ENCODE peak calls at places on chromosomes 4 and X, in six cellular contexts. F is A172; I is GM23248; V is NB4; K is Karpas-422; J is stimulated activated CD4-positive, alpha-beta T cell treated with anti-CD3 and anti-CD28 coated beads, Interleukin-2, amount 100 ng/mL, for 24 hours. A is an unnamed sample.

GRCh38 chr4:123744664-123745290 is 348.2 kb downstream of the SPRY1 start:
- DNase-seq in F (no peak), I (no peak), V (peak; percentile 44), K (no peak), J (no peak), A (no peak)

GRCh38 chr4:121353213-121353612 is 27.6 kb downstream of the QRFPR start:
- DNase-seq in F (no peak), I (no peak), V (no peak), K (no peak), J (no peak), A (no peak)

GRCh38 chrX:1231850-1232505 is 19.5 kb upstream of the CRLF2 start:
- DNase-seq in F (no peak), I (no peak), V (peak; percentile 27), K (no peak), J (no peak), A (no peak)

GRCh38 chr4:53744446-53745160 is 153.3 kb upstream of the LNX1 start:
- DNase-seq in F (no peak), I (no peak), V (no peak), K (peak; percentile 66), J (no peak), A (no peak)

GRCh38 chr4:46388860-46389259 is 1.1 kb downstream of the GABRA2 start:
- DNase-seq in F (no peak), I (no peak), V (no peak), K (no peak), J (no peak), A (no peak)

GRCh38 chr4:99998062-99998880 is 48.2 kb upstream of the H2AZ1 start:
- DNase-seq in F (peak; percentile 31), I (peak; percentile 68), V (peak; percentile 12), K (peak; percentile 65), J (no peak), A (peak; percentile 49)

GRCh38 chr4:185781555-185782215 is 30.3 kb downstream of the SORBS2 start:
- DNase-seq in F (no peak), I (no peak), V (no peak), K (no peak), J (no peak), A (no peak)

GRCh38 chrX:150211988-150212387 is 151.1 kb upstream of the MAMLD1 start:
- DNase-seq in F (no peak), I (peak; percentile 70), V (no peak), K (no peak), J (no peak), A (no peak)

GRCh38 chr4:8061573-8061972 is 97.0 kb downstream of the ABLIM2 start:
- DNase-seq in F (no peak), I (no peak), V (no peak), K (no peak), J (no peak), A (no peak)

GRCh38 chrX:49029876-49030275 is 13.3 kb downstream of the TFE3 start:
- DNase-seq in F (no peak), I (no peak), V (no peak), K (no peak), J (no peak), A (no peak)

GRCh38 chrX:18983711-18984380 is at the start of gene PHKA2:
- DNase-seq in F (peak; percentile 30), I (peak; percentile 70), V (no peak), K (peak; percentile 84), J (peak; percentile 62), A (peak; percentile 76)

GRCh38 chrX:2928127-2928582 is 984 bp downstream of the ARSD start:
- DNase-seq in F (no peak), I (peak; percentile 38), V (no peak), K (no peak), J (no peak), A (no peak)

GRCh38 chr4:75327804-75328512 is 186.2 kb downstream of the RCHY1 start:
- DNase-seq in F (peak; percentile 1), I (no peak), V (no peak), K (no peak), J (no peak), A (no peak)

GRCh38 chr4:149465941-149466340 is 349.7 kb downstream of the IQCM start:
- DNase-seq in F (peak; percentile 9), I (peak; percentile 40), V (no peak), K (no peak), J (no peak), A (no peak)

GRCh38 chrX:38839269-38839668 is 38.0 kb downstream of the MID1IP1 start:
- DNase-seq in F (no peak), I (no peak), V (no peak), K (no peak), J (no peak), A (no peak)

GRCh38 chrX:33974676-33975075 is 157.4 kb downstream of the FAM47A start:
- DNase-seq in F (no peak), I (no peak), V (no peak), K (no peak), J (no peak), A (no peak)

GRCh38 chr4:1869530-1870327 is 1.5 kb upstream of the NSD2 start:
- DNase-seq in F (no peak), I (no peak), V (no peak), K (no peak), J (no peak), A (no peak)

GRCh38 chr4:55318541-55319129 is 27.4 kb upstream of the SRD5A3 start:
- DNase-seq in F (no peak), I (no peak), V (no peak), K (no peak), J (no peak), A (no peak)

GRCh38 chrX:50448565-50448964 is 22.1 kb downstream of the DGKK start:
- DNase-seq in F (peak; percentile 4), I (peak; percentile 22), V (peak; percentile 71), K (peak; percentile 87), J (no peak), A (peak; percentile 51)

GRCh38 chr4:6658635-6659075 is 18.2 kb downstream of the MRFAP1 start:
- DNase-seq in F (no peak), I (peak; percentile 69), V (no peak), K (no peak), J (peak; percentile 66), A (no peak)

GRCh38 chr4:1464581-1465171 is 58.4 kb upstream of the NKX1-1 start:
- DNase-seq in F (no peak), I (no peak), V (no peak), K (no peak), J (no peak), A (no peak)

GRCh38 chr4:7193040-7193958 is 961 bp downstream of the SORCS2 start:
- DNase-seq in F (no peak), I (peak; percentile 50), V (no peak), K (no peak), J (no peak), A (no peak)

GRCh38 chr4:102342404-102343074 is 2.7 kb downstream of the SLC39A8 start:
- DNase-seq in F (no peak), I (no peak), V (no peak), K (no peak), J (no peak), A (no peak)

GRCh38 chrX:1582686-1583437 is 8.5 kb upstream of the AKAP17A start:
- DNase-seq in F (peak; percentile 77), I (peak; percentile 25), V (peak; percentile 82), K (peak; percentile 68), J (peak; percentile 68), A (no peak)

GRCh38 chr4:101238706-101239105 is 108.6 kb downstream of the PPP3CA start:
- DNase-seq in F (peak; percentile 12), I (peak; percentile 76), V (peak; percentile 50), K (no peak), J (no peak), A (no peak)

GRCh38 chrX:66142351-66142750 is 21.7 kb upstream of the HEPH start:
- DNase-seq in F (no peak), I (no peak), V (peak; percentile 59), K (no peak), J (no peak), A (no peak)

GRCh38 chr4:150867148-150867547 is 147.9 kb downstream of the LRBA start:
- DNase-seq in F (peak; percentile 71), I (peak; percentile 88), V (peak; percentile 78), K (peak; percentile 98), J (no peak), A (peak; percentile 13)